ENCODE peak calls at places on chromosomes 1 and 21, in eight cellular contexts. One of them, this sample, is unnamed.
A peak's percentile ranks its signal among the peaks of the same experiment; 100 is the strongest.

GRCh38 chr1:52296345-52296744 is 69.7 kb downstream of the CC2D1B start:
- DNase-seq in nephron progenitor cell: no peak
- DNase-seq in Calu3: peak; percentile 21
- DNase-seq in HT1080: peak; percentile 75
- DNase-seq in GM23338: peak; percentile 69
- DNase-seq in activated CD4-positive, alpha-beta T cell treated with anti-CD3 and anti-CD28 coated beads, Interleukin-2, amount 50 U/mL, for 24 hours: no peak
- DNase-seq in right cardiac atrium: no peak
- DNase-seq in ACHN: peak; percentile 60
- DNase-seq in this sample: no peak

GRCh38 chr1:36172983-36173382 is 17.0 kb downstream of the MAP7D1 start:
- DNase-seq in nephron progenitor cell: no peak
- DNase-seq in GM23338: no peak
- DNase-seq in right cardiac atrium: peak; percentile 3
- DNase-seq in HT1080: peak; percentile 95
- DNase-seq in Calu3: no peak
- DNase-seq in activated CD4-positive, alpha-beta T cell treated with anti-CD3 and anti-CD28 coated beads, Interleukin-2, amount 50 U/mL, for 24 hours: no peak
- DNase-seq in ACHN: peak; percentile 50
- DNase-seq in this sample: no peak

GRCh38 chr1:90561926-90562325 is 155.2 kb downstream of the BARHL2 start:
- DNase-seq in Calu3: no peak
- DNase-seq in right cardiac atrium: no peak
- DNase-seq in GM23338: peak; percentile 87
- DNase-seq in nephron progenitor cell: no peak
- DNase-seq in ACHN: no peak
- DNase-seq in activated CD4-positive, alpha-beta T cell treated with anti-CD3 and anti-CD28 coated beads, Interleukin-2, amount 50 U/mL, for 24 hours: no peak
- DNase-seq in HT1080: no peak
- DNase-seq in this sample: no peak

GRCh38 chr21:32442566-32443318 is 30.2 kb downstream of the EVA1C start:
- DNase-seq in right cardiac atrium: no peak
- DNase-seq in GM23338: no peak
- DNase-seq in HT1080: peak; percentile 33
- DNase-seq in ACHN: no peak
- DNase-seq in activated CD4-positive, alpha-beta T cell treated with anti-CD3 and anti-CD28 coated beads, Interleukin-2, amount 50 U/mL, for 24 hours: no peak
- DNase-seq in nephron progenitor cell: no peak
- DNase-seq in Calu3: no peak
- DNase-seq in this sample: no peak

GRCh38 chr1:116501870-116502244 is 69.0 kb downstream of the CD58 start:
- DNase-seq in activated CD4-positive, alpha-beta T cell treated with anti-CD3 and anti-CD28 coated beads, Interleukin-2, amount 50 U/mL, for 24 hours: no peak
- DNase-seq in ACHN: no peak
- DNase-seq in HT1080: no peak
- DNase-seq in Calu3: no peak
- DNase-seq in right cardiac atrium: no peak
- DNase-seq in GM23338: no peak
- DNase-seq in nephron progenitor cell: no peak
- DNase-seq in this sample: no peak

GRCh38 chr1:226882187-226882586 is 11.8 kb downstream of the PSEN2 start:
- DNase-seq in GM23338: no peak
- DNase-seq in Calu3: no peak
- DNase-seq in HT1080: no peak
- DNase-seq in nephron progenitor cell: no peak
- DNase-seq in ACHN: no peak
- DNase-seq in right cardiac atrium: no peak
- DNase-seq in activated CD4-positive, alpha-beta T cell treated with anti-CD3 and anti-CD28 coated beads, Interleukin-2, amount 50 U/mL, for 24 hours: no peak
- DNase-seq in this sample: no peak

GRCh38 chr1:23673086-23673813 is 18.4 kb upstream of the RPL11 start:
- DNase-seq in ACHN: peak; percentile 76
- DNase-seq in Calu3: peak; percentile 41
- DNase-seq in nephron progenitor cell: peak; percentile 82
- DNase-seq in right cardiac atrium: no peak
- DNase-seq in GM23338: peak; percentile 85
- DNase-seq in activated CD4-positive, alpha-beta T cell treated with anti-CD3 and anti-CD28 coated beads, Interleukin-2, amount 50 U/mL, for 24 hours: no peak
- DNase-seq in HT1080: peak; percentile 64
- DNase-seq in this sample: no peak

GRCh38 chr21:26813426-26813998 is 31.7 kb downstream of the ADAMTS1 start:
- DNase-seq in activated CD4-positive, alpha-beta T cell treated with anti-CD3 and anti-CD28 coated beads, Interleukin-2, amount 50 U/mL, for 24 hours: no peak
- DNase-seq in HT1080: no peak
- DNase-seq in right cardiac atrium: no peak
- DNase-seq in nephron progenitor cell: no peak
- DNase-seq in ACHN: no peak
- DNase-seq in GM23338: no peak
- DNase-seq in Calu3: no peak
- DNase-seq in this sample: no peak

GRCh38 chr1:35565742-35566133 is 7.4 kb upstream of the TFAP2E start:
- DNase-seq in right cardiac atrium: no peak
- DNase-seq in ACHN: no peak
- DNase-seq in HT1080: no peak
- DNase-seq in GM23338: no peak
- DNase-seq in activated CD4-positive, alpha-beta T cell treated with anti-CD3 and anti-CD28 coated beads, Interleukin-2, amount 50 U/mL, for 24 hours: no peak
- DNase-seq in nephron progenitor cell: no peak
- DNase-seq in Calu3: no peak
- DNase-seq in this sample: no peak

GRCh38 chr1:204410764-204411450 is 710 bp downstream of the PPP1R15B start:
- DNase-seq in ACHN: peak; percentile 45
- DNase-seq in GM23338: peak; percentile 60
- DNase-seq in activated CD4-positive, alpha-beta T cell treated with anti-CD3 and anti-CD28 coated beads, Interleukin-2, amount 50 U/mL, for 24 hours: peak; percentile 23
- DNase-seq in nephron progenitor cell: peak; percentile 55
- DNase-seq in right cardiac atrium: peak; percentile 62
- DNase-seq in HT1080: no peak
- DNase-seq in Calu3: peak; percentile 57
- DNase-seq in this sample: peak; percentile 25

GRCh38 chr1:147598631-147599361 is 57.5 kb downstream of the BCL9 start:
- DNase-seq in nephron progenitor cell: peak; percentile 73
- DNase-seq in right cardiac atrium: peak; percentile 81
- DNase-seq in HT1080: peak; percentile 9
- DNase-seq in activated CD4-positive, alpha-beta T cell treated with anti-CD3 and anti-CD28 coated beads, Interleukin-2, amount 50 U/mL, for 24 hours: no peak
- DNase-seq in Calu3: peak; percentile 36
- DNase-seq in GM23338: peak; percentile 70
- DNase-seq in ACHN: peak; percentile 42
- DNase-seq in this sample: no peak

GRCh38 chr1:151346769-151347522 is at the start of gene RFX5:
- DNase-seq in ACHN: peak; percentile 99
- DNase-seq in activated CD4-positive, alpha-beta T cell treated with anti-CD3 and anti-CD28 coated beads, Interleukin-2, amount 50 U/mL, for 24 hours: peak; percentile 76
- DNase-seq in right cardiac atrium: peak; percentile 97
- DNase-seq in Calu3: peak; percentile 97
- DNase-seq in nephron progenitor cell: peak; percentile 87
- DNase-seq in HT1080: peak; percentile 99
- DNase-seq in GM23338: peak; percentile 99
- DNase-seq in this sample: peak; percentile 77

GRCh38 chr1:207867136-207868081 is 43.5 kb downstream of the CD34 start:
- DNase-seq in HT1080: no peak
- DNase-seq in right cardiac atrium: peak; percentile 82
- DNase-seq in nephron progenitor cell: no peak
- DNase-seq in GM23338: no peak
- DNase-seq in Calu3: no peak
- DNase-seq in ACHN: no peak
- DNase-seq in activated CD4-positive, alpha-beta T cell treated with anti-CD3 and anti-CD28 coated beads, Interleukin-2, amount 50 U/mL, for 24 hours: no peak
- DNase-seq in this sample: no peak

GRCh38 chr1:154726443-154726842 is 118.5 kb upstream of the ADAR start:
- DNase-seq in activated CD4-positive, alpha-beta T cell treated with anti-CD3 and anti-CD28 coated beads, Interleukin-2, amount 50 U/mL, for 24 hours: no peak
- DNase-seq in HT1080: peak; percentile 57
- DNase-seq in Calu3: no peak
- DNase-seq in right cardiac atrium: no peak
- DNase-seq in GM23338: no peak
- DNase-seq in ACHN: no peak
- DNase-seq in nephron progenitor cell: no peak
- DNase-seq in this sample: no peak

GRCh38 chr1:218395916-218396315 is 50.8 kb downstream of the TGFB2 start:
- DNase-seq in GM23338: no peak
- DNase-seq in ACHN: no peak
- DNase-seq in Calu3: no peak
- DNase-seq in nephron progenitor cell: no peak
- DNase-seq in activated CD4-positive, alpha-beta T cell treated with anti-CD3 and anti-CD28 coated beads, Interleukin-2, amount 50 U/mL, for 24 hours: no peak
- DNase-seq in HT1080: no peak
- DNase-seq in right cardiac atrium: no peak
- DNase-seq in this sample: no peak

GRCh38 chr1:13965770-13966398 is 265.9 kb downstream of the PRDM2 start:
- DNase-seq in HT1080: peak; percentile 25
- DNase-seq in ACHN: peak; percentile 38
- DNase-seq in nephron progenitor cell: peak; percentile 70
- DNase-seq in GM23338: peak; percentile 88
- DNase-seq in Calu3: peak; percentile 32
- DNase-seq in activated CD4-positive, alpha-beta T cell treated with anti-CD3 and anti-CD28 coated beads, Interleukin-2, amount 50 U/mL, for 24 hours: no peak
- DNase-seq in right cardiac atrium: peak; percentile 80
- DNase-seq in this sample: no peak

GRCh38 chr1:39170731-39171375 is 33.6 kb upstream of the MACF1 start:
- DNase-seq in activated CD4-positive, alpha-beta T cell treated with anti-CD3 and anti-CD28 coated beads, Interleukin-2, amount 50 U/mL, for 24 hours: no peak
- DNase-seq in nephron progenitor cell: no peak
- DNase-seq in GM23338: peak; percentile 84
- DNase-seq in right cardiac atrium: no peak
- DNase-seq in ACHN: no peak
- DNase-seq in Calu3: no peak
- DNase-seq in HT1080: no peak
- DNase-seq in this sample: no peak

GRCh38 chr21:41956926-41957729 is 3.3 kb upstream of the C2CD2 start:
- DNase-seq in right cardiac atrium: no peak
- DNase-seq in HT1080: peak; percentile 80
- DNase-seq in nephron progenitor cell: no peak
- DNase-seq in Calu3: no peak
- DNase-seq in ACHN: peak; percentile 44
- DNase-seq in activated CD4-positive, alpha-beta T cell treated with anti-CD3 and anti-CD28 coated beads, Interleukin-2, amount 50 U/mL, for 24 hours: no peak
- DNase-seq in GM23338: no peak
- DNase-seq in this sample: no peak

GRCh38 chr1:205812271-205812877 is 624 bp downstream of the SLC41A1 start:
- DNase-seq in ACHN: peak; percentile 33
- DNase-seq in GM23338: peak; percentile 69
- DNase-seq in Calu3: peak; percentile 8
- DNase-seq in right cardiac atrium: no peak
- DNase-seq in nephron progenitor cell: no peak
- DNase-seq in activated CD4-positive, alpha-beta T cell treated with anti-CD3 and anti-CD28 coated beads, Interleukin-2, amount 50 U/mL, for 24 hours: no peak
- DNase-seq in HT1080: no peak
- DNase-seq in this sample: no peak

GRCh38 chr1:1630191-1630964 is 1.6 kb upstream of the MMP23B start:
- DNase-seq in nephron progenitor cell: peak; percentile 77
- DNase-seq in right cardiac atrium: peak; percentile 93
- DNase-seq in ACHN: no peak
- DNase-seq in Calu3: no peak
- DNase-seq in activated CD4-positive, alpha-beta T cell treated with anti-CD3 and anti-CD28 coated beads, Interleukin-2, amount 50 U/mL, for 24 hours: peak; percentile 77
- DNase-seq in GM23338: peak; percentile 93
- DNase-seq in HT1080: no peak
- DNase-seq in this sample: peak; percentile 90

GRCh38 chr1:10208537-10208936 is 1.8 kb upstream of the KIF1B start:
- DNase-seq in right cardiac atrium: no peak
- DNase-seq in HT1080: no peak
- DNase-seq in activated CD4-positive, alpha-beta T cell treated with anti-CD3 and anti-CD28 coated beads, Interleukin-2, amount 50 U/mL, for 24 hours: no peak
- DNase-seq in GM23338: no peak
- DNase-seq in Calu3: no peak
- DNase-seq in nephron progenitor cell: no peak
- DNase-seq in ACHN: no peak
- DNase-seq in this sample: no peak